ENCODE peak calls at places on chromosomes 2 and 18, in four cellular contexts. O is BE2C, X is adrenal gland, W is breast epithelium. D is an unnamed sample. For H3K9me3, the result is how much of the 10 kb centered on the place peaks cover.

GRCh38 chr18:805755-806110 is 6.3 kb downstream of the YES1 start:
- DNase-seq in O (no peak), X (no peak), W (no peak), D (no peak)

GRCh38 chr18:9825571-9826073 is 60.2 kb upstream of the TXNDC2 start:
- DNase-seq in O (no peak), X (peak), W (no peak), D (no peak)

GRCh38 chr2:153871231-153872221 is at the start of gene GALNT13:
- DNase-seq in O (peak), X (peak), W (no peak), D (no peak)

GRCh38 chr2:205975082-205975949 is 110.7 kb downstream of the INO80D start:
- DNase-seq in O (no peak), X (no peak), W (no peak), D (no peak)

GRCh38 chr2:217489145-217489960 is 513.4 kb downstream of the TNS1 start:
- DNase-seq in O (peak), X (peak), W (no peak), D (no peak)

GRCh38 chr2:101432411-101433181 is 42.3 kb downstream of the RFX8 start:
- DNase-seq in O (no peak), X (no peak), W (no peak), D (no peak)

GRCh38 chr2:95052804-95053535 is 27.5 kb downstream of the MAL start:
- DNase-seq in O (no peak), X (no peak), W (no peak), D (no peak)

GRCh38 chr2:232563580-232563979 is 13.1 kb downstream of the EIF4E2 start:
- DNase-seq in O (no peak), X (no peak), W (no peak), D (no peak)

GRCh38 chr2:219155054-219155644 is 5.5 kb downstream of the NHEJ1 start:
- DNase-seq in O (peak), X (peak), W (no peak), D (no peak)

GRCh38 chr18:43279015-43279758 is 1.9 kb upstream of the SYT4 start:
- DNase-seq in O (peak), X (peak), W (no peak), D (no peak)

GRCh38 chr2:228599297-228599696 is 417.8 kb upstream of the SPHKAP start:
- DNase-seq in O (no peak), X (no peak), W (no peak), D (no peak)

GRCh38 chr2:228597032-228597431 is 415.5 kb upstream of the SPHKAP start:
- DNase-seq in O (no peak), X (no peak), W (no peak), D (no peak)

GRCh38 chr2:228602277-228602676 is 420.8 kb upstream of the SPHKAP start:
- DNase-seq in O (no peak), X (no peak), W (no peak), D (no peak)

GRCh38 chr2:228599781-228600180 is 418.3 kb upstream of the SPHKAP start:
- DNase-seq in O (no peak), X (no peak), W (no peak), D (no peak)

DNA sequence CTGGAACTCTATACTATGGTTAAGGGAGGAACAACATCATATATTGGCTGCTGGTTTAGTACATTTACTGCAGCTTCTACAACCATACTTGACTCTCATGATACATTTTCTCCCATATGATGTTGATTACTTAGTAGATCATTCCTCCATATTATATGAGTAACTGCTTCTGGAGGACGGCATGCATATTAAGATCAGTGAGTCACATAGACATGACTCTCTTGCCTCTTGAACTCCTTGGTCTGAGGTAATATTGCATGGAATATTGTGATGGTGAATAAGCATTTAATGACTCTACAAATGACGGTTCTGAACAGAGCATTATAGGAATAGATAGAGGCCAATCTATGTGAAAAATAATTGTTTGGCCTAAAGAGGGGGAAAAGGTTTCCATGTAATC is 418.8 kb upstream of the SPHKAP start:
- DNase-seq in O (no peak), X (no peak), W (no peak), D (no peak)
- H3K9me3 ChIP-seq in O (under half), X (under half), W (under half), D (under half)

GRCh38 chr2:166960702-166961101 is 72.4 kb downstream of the XIRP2 start:
- DNase-seq in O (no peak), X (no peak), W (no peak), D (no peak)
- H3K9me3 ChIP-seq in O (under half), X (under half), W (under half), D (under half)

GRCh38 chr2:127373362-127374083 is 14.3 kb downstream of the MAP3K2 start:
- DNase-seq in O (no peak), X (no peak), W (no peak), D (no peak)
- H3K9me3 ChIP-seq in O (under half), X (under half), W (under half), D (under half)

GRCh38 chr2:133092571-133092970 is 422.6 kb upstream of the LYPD1 start:
- DNase-seq in O (no peak), X (no peak), W (no peak), D (no peak)
- H3K9me3 ChIP-seq in O (under half), X (under half), W (under half), D (under half)

GRCh38 chr2:170917957-170918356 is 11.1 kb upstream of the GORASP2 start:
- DNase-seq in O (no peak), X (no peak), W (no peak), D (no peak)
- H3K9me3 ChIP-seq in O (under half), X (under half), W (under half), D (under half)

DNA sequence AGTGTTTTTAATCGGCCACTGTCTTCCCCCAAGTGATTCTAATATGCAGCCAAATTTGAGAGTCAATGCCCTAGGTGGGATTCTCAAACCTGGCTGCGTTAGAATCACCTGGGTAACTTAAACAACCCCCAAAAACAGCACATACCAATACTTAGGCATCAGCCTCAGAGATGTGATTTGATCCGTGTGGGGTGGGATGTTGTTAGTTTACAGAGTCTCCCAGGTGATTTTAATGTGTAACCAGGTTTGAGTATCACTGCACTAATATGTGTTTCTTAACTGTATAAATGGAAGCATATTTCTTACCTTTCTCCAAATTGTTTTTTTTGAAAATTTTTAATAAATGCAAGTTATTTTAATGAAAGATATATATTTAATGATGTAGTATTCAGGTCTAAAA is 135.4 kb downstream of the PLCL1 start:
- DNase-seq in O (no peak), X (no peak), W (no peak), D (no peak)
- H3K9me3 ChIP-seq in O (under half), X (under half), W (under half), D (under half)